ENCODE peak calls at places on chromosomes 4 and X, in ten cellular contexts. T is cardiac fibroblast, W is mesenchymal stem cell, B is psoas muscle, A is Caco-2, H is SK-N-SH, E is GM23338, Q is IMR-90, J is suprapubic skin, M is right cardiac atrium. R is an unnamed sample.
A peak's percentile ranks its signal among the peaks of the same experiment; 100 is the strongest.

GRCh38 chrX:153055827-153056748 is at the start of gene PNMA3:
- DNase-seq in W (no peak), H (peak; percentile 79), E (peak; percentile 42), M (no peak), Q (no peak), A (no peak), B (no peak), T (no peak), J (no peak), R (no peak)

GRCh38 chrX:15564981-15565579 is 35.7 kb downstream of the ACE2 start:
- DNase-seq in J (peak; percentile 62), E (peak; percentile 63), T (peak; percentile 88), H (peak; percentile 27), Q (peak; percentile 44), M (peak; percentile 70), W (peak; percentile 48), B (peak; percentile 50), A (peak; percentile 53), R (no peak)

GRCh38 chr4:122218762-122219161 is 66.6 kb downstream of the BLTP1 start:
- DNase-seq in W (peak; percentile 22), E (peak; percentile 63), J (no peak), T (peak; percentile 7), A (no peak), Q (peak; percentile 7), H (peak; percentile 10), M (no peak), B (no peak), R (no peak)

GRCh38 chr4:126386512-126386911 is 1071.8 kb downstream of the FAT4 start:
- DNase-seq in W (no peak), Q (no peak), M (no peak), T (no peak), A (no peak), E (no peak), J (no peak), B (no peak), H (no peak), R (no peak)

GRCh38 chr4:119084503-119084902 is 51.1 kb upstream of the MYOZ2 start:
- DNase-seq in W (no peak), M (no peak), J (no peak), T (no peak), B (no peak), H (no peak), A (no peak), Q (no peak), E (no peak), R (no peak)

GRCh38 chr4:150462743-150463142 is 119.2 kb upstream of the MAB21L2 start:
- DNase-seq in B (no peak), T (no peak), W (peak; percentile 23), A (no peak), Q (peak; percentile 49), J (no peak), E (no peak), H (no peak), M (no peak), R (no peak)

GRCh38 chr4:71406459-71406963 is 67.7 kb downstream of the SLC4A4 start:
- DNase-seq in H (no peak), E (no peak), T (peak; percentile 41), B (no peak), W (peak; percentile 56), J (no peak), M (no peak), Q (peak; percentile 77), A (no peak), R (peak; percentile 54)

GRCh38 chr4:120052840-120053239 is 13.8 kb downstream of the MAD2L1 start:
- DNase-seq in W (peak; percentile 87), B (peak; percentile 18), J (no peak), A (no peak), T (peak; percentile 99), H (no peak), Q (peak; percentile 99), E (no peak), M (peak; percentile 82), R (peak; percentile 96)

GRCh38 chr4:169619518-169619957 is 840 bp upstream of the CLCN3 start:
- DNase-seq in A (peak; percentile 72), W (peak; percentile 71), T (peak; percentile 65), M (no peak), B (no peak), E (peak; percentile 69), J (no peak), Q (peak; percentile 54), H (peak; percentile 42), R (peak; percentile 71)

GRCh38 chr4:58940167-58940566 is 1830.0 kb upstream of the IGFBP7 start:
- DNase-seq in J (no peak), E (no peak), H (no peak), M (no peak), B (no peak), T (no peak), Q (no peak), W (peak; percentile 1), A (no peak), R (no peak)

GRCh38 chr4:83771113-83771705 is 235.3 kb downstream of the GPAT3 start:
- DNase-seq in W (peak; percentile 51), J (no peak), A (peak; percentile 54), T (peak; percentile 59), E (peak; percentile 82), Q (peak; percentile 60), M (peak; percentile 16), H (peak; percentile 6), B (no peak), R (peak; percentile 20)

GRCh38 chrX:1485033-1485432 is 32.3 kb upstream of the ASMTL start:
- DNase-seq in E (no peak), W (no peak), B (no peak), J (peak; percentile 49), M (no peak), A (peak; percentile 5), H (no peak), Q (no peak), T (no peak), R (no peak)
- H3K4me3 ChIP-seq in E (no peak overlapping the region), W (no peak overlapping the region), B (no peak overlapping the region), J (no peak overlapping the region), M (no peak overlapping the region), A (no peak overlapping the region), H (no peak overlapping the region), Q (no peak overlapping the region), T (no peak overlapping the region), R (no peak overlapping the region)

GRCh38 chrX:115939070-115939469 is 231.5 kb upstream of the AGTR2 start:
- DNase-seq in W (no peak), B (no peak), A (no peak), Q (no peak), J (no peak), T (no peak), E (no peak), M (no peak), H (no peak), R (no peak)
- H3K4me3 ChIP-seq in W (no peak overlapping the region), B (no peak overlapping the region), A (no peak overlapping the region), Q (no peak overlapping the region), J (no peak overlapping the region), T (no peak overlapping the region), E (no peak overlapping the region), M (no peak overlapping the region), H (no peak overlapping the region), R (no peak overlapping the region)

DNA sequence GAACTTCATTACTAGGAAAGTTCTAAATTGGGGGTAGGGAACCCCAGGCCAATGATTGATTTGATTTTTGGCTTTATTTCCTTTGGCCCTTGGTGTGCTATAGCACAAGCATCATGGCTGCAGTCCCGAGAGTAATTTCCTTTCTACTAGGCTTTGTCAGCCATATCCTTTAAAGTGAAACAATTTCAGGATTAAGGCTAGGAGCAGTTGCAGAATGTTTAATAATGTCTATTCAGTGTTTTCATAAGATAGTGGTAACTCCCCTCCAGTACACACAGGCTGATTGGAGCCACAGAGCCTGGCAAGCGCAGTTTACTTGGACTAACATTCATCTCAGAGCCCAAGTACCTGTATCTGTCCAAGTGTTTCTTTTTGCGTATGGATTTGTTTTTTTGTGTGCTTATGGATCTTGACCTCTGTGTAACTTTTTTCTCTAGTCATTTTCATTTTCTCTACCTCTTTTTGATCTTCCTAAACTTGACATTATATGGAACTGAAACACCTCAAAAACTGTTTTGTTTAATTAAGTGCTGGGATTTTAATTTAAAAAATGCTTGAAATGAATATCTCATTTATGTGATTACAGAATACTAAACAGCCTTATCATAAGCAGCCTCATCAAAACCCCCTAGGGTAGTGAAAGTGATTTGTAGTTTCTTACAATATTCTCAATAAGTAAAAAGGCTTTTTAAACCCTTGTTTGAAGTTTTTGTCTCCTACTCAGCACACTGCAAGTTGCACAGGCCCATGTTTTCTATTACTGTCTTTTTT is 7.5 kb downstream of the STIM2 start:
- DNase-seq in H (no peak), B (no peak), E (no peak), Q (peak; percentile 10), T (peak; percentile 51), A (no peak), M (peak; percentile 27), W (no peak), J (no peak), R (no peak)
- H3K4me3 ChIP-seq in H (no peak overlapping the region), B (no peak overlapping the region), E (no peak overlapping the region), Q (no peak overlapping the region), T (no peak overlapping the region), A (no peak overlapping the region), M (peak overlapping the region; percentile 29), W (no peak overlapping the region), J (no peak overlapping the region), R (no peak overlapping the region)

GRCh38 chrX:10041383-10041782 is 74.2 kb downstream of the CLDN34 start:
- DNase-seq in T (no peak), A (no peak), B (no peak), H (no peak), J (no peak), Q (peak; percentile 8), E (peak; percentile 72), W (no peak), M (no peak), R (no peak)
- H3K4me3 ChIP-seq in T (no peak overlapping the region), A (no peak overlapping the region), B (no peak overlapping the region), H (no peak overlapping the region), J (no peak overlapping the region), Q (no peak overlapping the region), E (no peak overlapping the region), W (no peak overlapping the region), M (no peak overlapping the region), R (no peak overlapping the region)

GRCh38 chr4:186058253-186058979 is 10.5 kb upstream of the TLR3 start:
- DNase-seq in T (no peak), H (no peak), W (no peak), M (no peak), B (no peak), J (no peak), E (no peak), A (no peak), Q (no peak), R (no peak)
- H3K4me3 ChIP-seq in T (no peak overlapping the region), H (no peak overlapping the region), W (no peak overlapping the region), M (no peak overlapping the region), B (no peak overlapping the region), J (no peak overlapping the region), E (no peak overlapping the region), A (no peak overlapping the region), Q (no peak overlapping the region), R (no peak overlapping the region)

GRCh38 chrX:67546496-67547423 is 2.9 kb downstream of the AR start:
- DNase-seq in E (peak; percentile 45), H (peak; percentile 18), T (no peak), W (peak; percentile 26), B (peak; percentile 14), A (no peak), J (peak; percentile 57), M (no peak), Q (no peak), R (no peak)
- H3K4me3 ChIP-seq in E (peak overlapping the region; percentile 73), H (no peak overlapping the region), T (peak overlapping the region; percentile 59), W (peak overlapping the region; percentile 63), B (peak overlapping the region; percentile 69), A (no peak overlapping the region), J (peak overlapping the region; percentile 57), M (peak overlapping the region; percentile 63), Q (peak overlapping the region; percentile 40), R (peak overlapping the region; percentile 40)